ENCODE peak calls at places on chromosomes 16 and 17, in nine cellular contexts. Z is AG09319, I is HT1080, P is mucosa of descending colon, D is thyroid gland, H is mucosa of gallbladder, J is endothelial cell of umbilical vein, E is HFF-Myc, X is fibroblast of the aortic adventitia. G is an unnamed sample.

GRCh38 chr17:68033636-68034451 is 1.7 kb upstream of the KPNA2 start:
- DNase-seq in X (peak), D (no peak), H (no peak), Z (no peak), P (no peak), I (peak), J (peak), E (peak), G (peak)

GRCh38 chr17:4551796-4552525 is 3.2 kb downstream of the MYBBP1A start:
- DNase-seq in J (no peak), I (no peak), H (no peak), Z (no peak), P (no peak), D (no peak), E (no peak), X (no peak), G (no peak)

GRCh38 chr16:87107221-87107620 is 210.0 kb downstream of the C16orf95 start:
- DNase-seq in J (no peak), E (no peak), P (no peak), Z (no peak), H (no peak), I (no peak), D (no peak), X (no peak), G (no peak)

GRCh38 chr17:7323731-7324437 is 5.3 kb downstream of the NEURL4 start:
- DNase-seq in X (peak), H (no peak), E (no peak), Z (no peak), D (peak), J (peak), I (peak), P (no peak), G (peak)

GRCh38 chr17:19348806-19349205 is 13.7 kb downstream of the B9D1 start:
- DNase-seq in E (no peak), I (no peak), Z (no peak), D (no peak), J (no peak), P (peak), X (no peak), H (no peak), G (no peak)

GRCh38 chr17:35519442-35519841 is 18.0 kb downstream of the SLFN12L start:
- DNase-seq in E (no peak), I (no peak), J (no peak), H (no peak), Z (no peak), P (no peak), X (no peak), D (no peak), G (no peak)

GRCh38 chr17:81541123-81541522 is 11.0 kb downstream of the FAAP100 start:
- DNase-seq in E (no peak), D (no peak), P (no peak), X (no peak), Z (no peak), I (no peak), H (no peak), J (no peak), G (no peak)

GRCh38 chr16:68369697-68370096 is 58.9 kb downstream of the PRMT7 start:
- DNase-seq in P (peak), D (no peak), E (no peak), J (no peak), X (no peak), I (no peak), H (no peak), Z (no peak), G (no peak)

GRCh38 chr17:52170963-52171572 is 12.6 kb upstream of the CA10 start:
- DNase-seq in H (no peak), E (no peak), P (no peak), D (peak), J (no peak), Z (no peak), X (no peak), I (peak), G (no peak)

GRCh38 chr16:546909-547770 is 13.1 kb upstream of the PRR35 start:
- DNase-seq in D (peak), H (peak), Z (no peak), P (peak), E (no peak), I (no peak), J (peak), X (peak), G (peak)

GRCh38 chr16:50603206-50604064 is 55.2 kb downstream of the NKD1 start:
- DNase-seq in E (peak), I (peak), Z (peak), D (no peak), P (peak), J (no peak), X (peak), H (peak), G (peak)

GRCh38 chr17:58335779-58336455 is 7.3 kb upstream of the TSPOAP1 start:
- DNase-seq in H (no peak), E (no peak), J (no peak), I (peak), X (no peak), D (no peak), P (peak), Z (no peak), G (peak)

GRCh38 chr16:27085182-27085581 is 18.5 kb downstream of the C16orf82 start:
- DNase-seq in H (no peak), I (no peak), P (no peak), J (no peak), E (no peak), X (no peak), D (no peak), Z (no peak), G (no peak)

GRCh38 chr16:22070361-22071351 is 21.7 kb upstream of the VWA3A start:
- DNase-seq in J (peak), P (no peak), D (no peak), E (no peak), I (no peak), X (peak), Z (no peak), H (no peak), G (peak)

GRCh38 chr16:66970775-66971725 is 10.0 kb downstream of the CES3 start:
- DNase-seq in D (no peak), J (no peak), H (no peak), Z (no peak), P (no peak), E (no peak), I (peak), X (peak), G (peak)

GRCh38 chr17:27379863-27380533 is 76.2 kb upstream of the KSR1 start:
- DNase-seq in D (peak), E (no peak), Z (no peak), H (peak), I (no peak), X (peak), J (peak), P (peak), G (peak)

GRCh38 chr17:37358830-37359681 is 16.7 kb upstream of the C17orf78 start:
- DNase-seq in P (peak), D (peak), E (peak), Z (peak), H (peak), J (peak), X (peak), I (peak), G (peak)

GRCh38 chr17:82358467-82359350 is at the start of gene TEX19:
- DNase-seq in E (no peak), Z (no peak), J (no peak), X (no peak), H (no peak), D (no peak), I (peak), P (no peak), G (no peak)

GRCh38 chr16:50308237-50308965 is 42.0 kb downstream of the ADCY7 start:
- DNase-seq in I (no peak), D (no peak), E (no peak), X (no peak), Z (no peak), J (no peak), H (no peak), P (peak), G (no peak)

GRCh38 chr17:187130-187529 is 5.7 kb upstream of the DOC2B start:
- DNase-seq in X (no peak), D (no peak), P (no peak), Z (no peak), I (no peak), J (no peak), E (no peak), H (no peak), G (no peak)

GRCh38 chr16:87628940-87629339 is 26.6 kb downstream of the JPH3 start:
- DNase-seq in Z (peak), X (peak), I (peak), P (no peak), J (no peak), D (peak), H (no peak), E (no peak), G (peak)

GRCh38 chr16:13306153-13306552 is 404.8 kb downstream of the SHISA9 start:
- DNase-seq in I (peak), Z (no peak), J (no peak), X (no peak), E (no peak), P (no peak), H (no peak), D (no peak), G (no peak)

GRCh38 chr17:51684214-51684613 is 423.9 kb downstream of the UTP18 start:
- DNase-seq in E (no peak), H (no peak), J (no peak), D (no peak), X (no peak), I (no peak), Z (no peak), P (no peak), G (no peak)

GRCh38 chr17:49958723-49959122 is 10.3 kb upstream of the DLX4 start:
- DNase-seq in X (no peak), I (no peak), D (no peak), Z (no peak), H (no peak), J (no peak), E (no peak), P (no peak), G (no peak)

GRCh38 chr17:80861892-80862291 is 129.7 kb upstream of the CHMP6 start:
- DNase-seq in X (peak), P (peak), I (no peak), E (no peak), Z (no peak), H (no peak), D (no peak), J (no peak), G (peak)

GRCh38 chr17:45997624-45998023 is 1.4 kb upstream of the STH start:
- DNase-seq in Z (no peak), X (peak), H (no peak), P (no peak), I (peak), J (no peak), E (no peak), D (no peak), G (peak)

GRCh38 chr16:49756971-49757743 is 98.8 kb downstream of the ZNF423 start:
- DNase-seq in P (no peak), E (no peak), H (no peak), I (peak), X (peak), J (peak), D (no peak), Z (no peak), G (no peak)

GRCh38 chr17:31527606-31528005 is 136.1 kb downstream of the RAB11FIP4 start:
- DNase-seq in I (no peak), H (no peak), X (peak), P (no peak), Z (no peak), J (peak), D (no peak), E (no peak), G (no peak)

GRCh38 chr16:51523400-51523799 is 372.3 kb upstream of the SALL1 start:
- DNase-seq in I (no peak), Z (no peak), P (no peak), H (no peak), J (no peak), E (no peak), X (peak), D (peak), G (peak)

GRCh38 chr16:57897053-57897784 is 73.7 kb downstream of the CNGB1 start:
- DNase-seq in J (no peak), Z (no peak), H (no peak), I (no peak), E (no peak), D (no peak), P (no peak), X (no peak), G (no peak)

GRCh38 chr17:43822566-43823190 is 10.3 kb downstream of the MPP3 start:
- DNase-seq in D (no peak), J (no peak), I (no peak), X (peak), E (no peak), P (no peak), Z (no peak), H (no peak), G (no peak)

GRCh38 chr16:56370836-56371235 is 54.5 kb downstream of the AMFR start:
- DNase-seq in X (peak), J (peak), Z (no peak), P (no peak), E (no peak), D (no peak), H (peak), I (no peak), G (no peak)

GRCh38 chr17:36591434-36592315 is at the start of gene DHRS11:
- DNase-seq in H (peak), E (no peak), J (peak), P (peak), X (peak), Z (no peak), I (peak), D (peak), G (peak)

GRCh38 chr16:57025941-57026777 is 36.8 kb downstream of the NLRC5 start:
- DNase-seq in D (no peak), E (no peak), J (no peak), I (no peak), H (no peak), Z (no peak), X (no peak), P (no peak), G (no peak)

GRCh38 chr17:41530062-41531048 is 2.2 kb upstream of the KRT19 start:
- DNase-seq in Z (peak), P (no peak), E (peak), X (peak), H (peak), D (peak), J (peak), I (peak), G (peak)

GRCh38 chr16:2152695-2153506 is 2.7 kb upstream of the TRAF7 start:
- DNase-seq in E (no peak), H (no peak), D (peak), X (no peak), Z (no peak), P (peak), J (no peak), I (peak), G (peak)

GRCh38 chr17:82277851-82278250 is 4.4 kb upstream of the CSNK1D start:
- DNase-seq in E (no peak), D (no peak), P (peak), J (no peak), X (no peak), I (no peak), H (no peak), Z (no peak), G (no peak)

GRCh38 chr16:28260193-28260592 is 32.1 kb upstream of the SBK1 start:
- DNase-seq in H (no peak), I (no peak), E (no peak), X (peak), P (no peak), Z (no peak), D (no peak), J (no peak), G (peak)

GRCh38 chr17:33438578-33438977 is 145.5 kb upstream of the ASIC2 start:
- DNase-seq in P (no peak), E (no peak), D (no peak), Z (no peak), J (no peak), X (no peak), I (no peak), H (no peak), G (no peak)

G was measured in fibroblast of lung.